ENCODE peak calls at places on chromosomes 1 and 21, in six cellular contexts. P, U, D, J, A and T are unnamed samples.
A peak's percentile ranks its signal among the peaks of the same experiment; 100 is the strongest.

GRCh38 chr1:206559661-206559995 is 52.3 kb downstream of the RASSF5 start:
- DNase-seq in P (no peak), U (no peak), D (no peak), J (no peak), A (no peak), T (no peak)

GRCh38 chr1:116474921-116475849 is 95.6 kb downstream of the CD58 start:
- DNase-seq in P (peak; percentile 6), U (no peak), D (no peak), J (no peak), A (no peak), T (no peak)

GRCh38 chr1:203131548-203132200 is 4.1 kb downstream of the ADORA1 start:
- DNase-seq in P (no peak), U (no peak), D (no peak), J (no peak), A (no peak), T (no peak)

GRCh38 chr1:52574594-52574993 is 21.7 kb upstream of the TUT4 start:
- DNase-seq in P (peak; percentile 66), U (no peak), D (no peak), J (no peak), A (no peak), T (no peak)

GRCh38 chr1:5598824-5599395 is 393.3 kb downstream of the NPHP4 start:
- DNase-seq in P (no peak), U (no peak), D (no peak), J (no peak), A (no peak), T (no peak)

GRCh38 chr1:30191154-30191702 is 532.2 kb downstream of the MATN1 start:
- DNase-seq in P (peak; percentile 46), U (peak; percentile 19), D (peak; percentile 5), J (no peak), A (peak; percentile 69), T (no peak)

GRCh38 chr1:46735708-46736324 is 16.9 kb upstream of the EFCAB14 start:
- DNase-seq in P (peak; percentile 46), U (no peak), D (peak; percentile 51), J (no peak), A (no peak), T (no peak)

GRCh38 chr1:10606070-10606469 is 131.3 kb downstream of the PEX14 start:
- DNase-seq in P (no peak), U (no peak), D (no peak), J (no peak), A (no peak), T (no peak)

GRCh38 chr1:10733967-10734366 is 62.5 kb downstream of the CASZ1 start:
- DNase-seq in P (no peak), U (no peak), D (no peak), J (no peak), A (no peak), T (no peak)

GRCh38 chr1:235059221-235059620 is 69.4 kb downstream of the TOMM20 start:
- DNase-seq in P (no peak), U (no peak), D (no peak), J (no peak), A (no peak), T (no peak)

GRCh38 chr1:31792116-31792515 is 23.7 kb downstream of the SPOCD1 start:
- DNase-seq in P (no peak), U (no peak), D (no peak), J (no peak), A (no peak), T (no peak)

GRCh38 chr1:156115514-156116374 is 1.2 kb downstream of the LMNA start:
- DNase-seq in P (peak; percentile 64), U (no peak), D (no peak), J (peak; percentile 76), A (no peak), T (no peak)

GRCh38 chr1:159936284-159936904 is 9.0 kb downstream of the IGSF9 start:
- DNase-seq in P (peak; percentile 59), U (peak; percentile 73), D (peak; percentile 60), J (peak; percentile 51), A (peak; percentile 66), T (no peak)

GRCh38 chr1:201506573-201507567 is at the start of gene CSRP1:
- DNase-seq in P (peak; percentile 88), U (peak; percentile 73), D (peak; percentile 87), J (peak; percentile 87), A (peak; percentile 77), T (peak; percentile 44)

GRCh38 chr1:64295566-64295965 is 92.1 kb downstream of the UBE2U start:
- DNase-seq in P (no peak), U (no peak), D (no peak), J (no peak), A (no peak), T (no peak)

GRCh38 chr1:31912839-31913239 is 25.3 kb downstream of the PTP4A2 start:
- DNase-seq in P (no peak), U (no peak), D (no peak), J (no peak), A (no peak), T (no peak)

GRCh38 chr1:176058686-176059085 is 148.4 kb downstream of the COP1 start:
- DNase-seq in P (no peak), U (no peak), D (peak; percentile 4), J (no peak), A (no peak), T (no peak)

GRCh38 chr1:1431006-1431844 is 4.3 kb upstream of the VWA1 start:
- DNase-seq in P (no peak), U (no peak), D (no peak), J (no peak), A (no peak), T (no peak)

GRCh38 chr21:25999935-26000582 is 170.5 kb downstream of the APP start:
- DNase-seq in P (no peak), U (peak; percentile 20), D (no peak), J (no peak), A (peak; percentile 29), T (no peak)

GRCh38 chr1:104791030-104791429 is 1041.3 kb downstream of the AMY1C start:
- DNase-seq in P (no peak), U (no peak), D (no peak), J (no peak), A (no peak), T (no peak)

GRCh38 chr1:41919764-41920397 is 1.2 kb upstream of the HIVEP3 start:
- DNase-seq in P (peak; percentile 21), U (peak; percentile 69), D (no peak), J (peak; percentile 21), A (peak; percentile 81), T (no peak)

GRCh38 chr1:235397733-235398132 is 30.5 kb downstream of the TBCE start:
- DNase-seq in P (peak; percentile 49), U (no peak), D (no peak), J (no peak), A (no peak), T (no peak)

GRCh38 chr1:202017385-202018225 is 7.2 kb downstream of the ELF3 start:
- DNase-seq in P (peak; percentile 98), U (no peak), D (no peak), J (no peak), A (no peak), T (no peak)

GRCh38 chr1:196464545-196464944 is 143.7 kb downstream of the KCNT2 start:
- DNase-seq in P (no peak), U (no peak), D (no peak), J (no peak), A (no peak), T (no peak)

DNA sequence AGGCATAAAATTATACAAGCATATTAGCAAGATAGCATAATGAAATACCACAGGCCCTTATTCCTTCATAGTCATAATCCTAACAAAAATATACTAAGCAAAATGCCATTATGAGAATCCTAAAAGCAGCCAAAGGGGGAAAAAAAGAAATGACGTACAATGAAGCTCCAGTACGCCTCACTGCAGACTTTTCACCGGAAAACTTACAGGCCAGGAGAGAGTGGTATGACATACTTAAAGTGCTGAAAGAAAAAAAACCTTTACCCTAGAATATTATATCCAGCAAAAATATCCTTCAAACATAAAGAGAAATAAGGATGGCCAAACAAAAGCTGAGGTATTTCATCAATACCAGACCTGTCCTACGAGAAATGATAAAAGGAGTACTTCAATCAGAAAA is 19.5 kb downstream of the ZNF695 start:
- DNase-seq in P (no peak), U (no peak), D (no peak), J (no peak), A (no peak), T (no peak)
- H3K9me3 ChIP-seq in P (peaks cover 72% of the 10 kb centered on the region), U (peaks cover 84% of the 10 kb centered on the region), D (peaks cover 62% of the 10 kb centered on the region), J (peaks cover 86% of the 10 kb centered on the region), A (peaks cover 20% of the 10 kb centered on the region), T (peaks cover 92% of the 10 kb centered on the region)

GRCh38 chr1:111707906-111708305 is 31.3 kb downstream of the INKA2 start:
- DNase-seq in P (no peak), U (no peak), D (no peak), J (no peak), A (no peak), T (no peak)
- H3K27ac ChIP-seq in P (no peak overlapping the region), U (no peak overlapping the region), D (no peak overlapping the region), J (no peak overlapping the region), A (no peak overlapping the region), T (no peak overlapping the region)

DNA sequence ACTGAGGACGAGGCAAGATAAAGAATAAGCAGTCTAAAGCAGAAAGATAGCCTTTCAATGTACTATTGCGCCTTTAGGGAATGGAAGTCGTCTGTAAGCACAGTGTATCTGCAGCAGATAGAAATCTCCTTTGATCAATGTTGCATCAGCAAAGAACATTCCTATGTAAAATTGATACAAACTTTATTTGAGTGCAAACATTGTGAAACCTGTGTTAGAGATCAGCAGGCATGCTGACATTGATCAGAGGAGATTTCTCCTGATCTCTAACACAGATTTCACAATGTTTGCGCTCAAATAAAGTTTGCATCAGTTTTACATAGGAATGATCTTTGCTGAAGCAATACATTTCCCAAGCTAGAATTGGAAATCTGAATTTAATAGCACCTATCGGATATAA is 1446.8 kb downstream of the MRPL39 start:
- DNase-seq in P (no peak), U (no peak), D (no peak), J (no peak), A (no peak), T (no peak)
- H3K9me3 ChIP-seq in P (no peaks in the 10 kb centered on the region), U (no peaks in the 10 kb centered on the region), D (peaks cover 11% of the 10 kb centered on the region), J (no peaks in the 10 kb centered on the region), A (no peaks in the 10 kb centered on the region), T (no peaks in the 10 kb centered on the region)

GRCh38 chr1:21342961-21343838 is 52.9 kb upstream of the ECE1 start:
- DNase-seq in P (no peak), U (no peak), D (peak; percentile 33), J (peak; percentile 38), A (peak; percentile 50), T (no peak)

GRCh38 chr1:21341022-21341421 is 50.8 kb upstream of the ECE1 start:
- DNase-seq in P (no peak), U (no peak), D (no peak), J (no peak), A (no peak), T (no peak)

GRCh38 chr1:21340230-21340564 is 49.9 kb upstream of the ECE1 start:
- DNase-seq in P (no peak), U (no peak), D (no peak), J (peak; percentile 61), A (no peak), T (no peak)

GRCh38 chr1:21339402-21340229 is 49.4 kb upstream of the ECE1 start:
- DNase-seq in P (no peak), U (no peak), D (no peak), J (no peak), A (no peak), T (no peak)

DNA sequence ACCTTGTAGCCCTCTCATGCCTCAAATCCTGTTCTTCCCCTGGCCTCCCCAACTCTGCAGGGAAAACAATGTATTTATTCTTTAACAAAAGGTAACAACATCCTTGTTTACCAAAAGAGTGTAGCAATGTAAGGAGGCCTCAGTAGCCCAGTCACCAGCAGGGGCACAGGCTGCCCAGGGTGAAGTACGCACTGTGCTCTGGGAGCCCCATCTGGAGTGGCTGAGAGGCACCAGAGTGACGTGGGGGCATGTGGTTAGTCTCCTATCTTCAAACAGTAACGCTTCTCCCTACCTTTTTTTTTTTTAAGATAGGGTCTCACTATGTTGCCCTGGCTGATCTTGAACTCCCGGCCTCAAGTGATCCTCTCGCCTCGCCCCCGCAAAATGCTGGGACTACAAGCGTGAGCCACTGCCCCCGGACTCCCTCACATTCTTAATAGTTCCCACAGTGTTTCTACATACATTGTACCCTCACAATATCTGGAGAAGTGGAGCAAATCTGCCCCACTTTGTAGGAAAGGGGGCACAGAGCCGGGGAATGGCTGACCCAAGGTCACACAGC is 51.3 kb upstream of the ECE1 start:
- DNase-seq in P (no peak), U (no peak), D (no peak), J (no peak), A (no peak), T (no peak)
- H3K27ac ChIP-seq in P (no peak overlapping the region), U (no peak overlapping the region), D (no peak overlapping the region), J (peak overlapping the region; percentile 96), A (peak overlapping the region; percentile 16), T (peak overlapping the region; percentile 85)